ENCODE peak calls at places on chromosomes 5 and 9, in ten cellular contexts. Q is bronchial epithelial cell; D is aorta; H is upper lobe of right lung; Z is AG04450; X is right atrium auricular region; R is pancreas; J is brain microvascular endothelial cell; P is Jurkat, Clone E6-1; W is HAP-1. A is an unnamed sample.

GRCh38 chr9:133694686-133695085 is 43.5 kb downstream of the SARDH start:
- DNase-seq in H (no peak), P (no peak), Z (no peak), W (no peak), J (no peak), R (no peak), Q (no peak), D (no peak), X (no peak), A (no peak)

GRCh38 chr5:39200081-39200480 is 19.3 kb downstream of the FYB1 start:
- DNase-seq in J (no peak), R (no peak), Z (no peak), X (no peak), P (no peak), Q (no peak), W (no peak), D (no peak), H (no peak), A (no peak)

GRCh38 chr5:120913396-120913795 is 449.3 kb downstream of the PRR16 start:
- DNase-seq in H (no peak), P (no peak), D (no peak), W (peak), Q (no peak), R (no peak), Z (no peak), X (no peak), J (no peak), A (no peak)

GRCh38 chr9:99870126-99870525 is 36.3 kb upstream of the STX17 start:
- DNase-seq in J (peak), X (no peak), Z (no peak), R (no peak), D (no peak), P (no peak), Q (no peak), H (no peak), W (no peak), A (no peak)

GRCh38 chr5:84378420-84378819 is 6.3 kb downstream of the EDIL3 start:
- DNase-seq in R (no peak), H (no peak), X (no peak), P (no peak), D (no peak), Q (no peak), J (peak), W (no peak), Z (no peak), A (no peak)

GRCh38 chr5:159819671-159820411 is 96.4 kb upstream of the ADRA1B start:
- DNase-seq in R (no peak), D (no peak), H (peak), Q (peak), X (peak), W (no peak), J (no peak), Z (no peak), P (no peak), A (no peak)

GRCh38 chr9:5838884-5839571 is 6.1 kb upstream of the ERMP1 start:
- DNase-seq in Q (peak), P (no peak), W (no peak), R (peak), J (peak), H (no peak), X (no peak), Z (no peak), D (no peak), A (no peak)

GRCh38 chr9:38066907-38067610 is 2.0 kb downstream of the SHB start:
- DNase-seq in P (no peak), X (no peak), Z (no peak), D (peak), H (peak), W (no peak), R (peak), J (no peak), Q (peak), A (peak)

GRCh38 chr9:116842658-116843057 is 155.6 kb downstream of the TRIM32 start:
- DNase-seq in D (no peak), J (no peak), Z (no peak), Q (peak), H (no peak), P (no peak), W (no peak), R (no peak), X (no peak), A (no peak)

GRCh38 chr9:122127396-122127798 is 32.2 kb downstream of the NDUFA8 start:
- DNase-seq in P (no peak), H (no peak), W (no peak), Q (no peak), Z (no peak), R (no peak), D (no peak), X (no peak), J (no peak), A (no peak)

GRCh38 chr5:337565-338130 is 16.1 kb downstream of the AHRR start:
- DNase-seq in W (no peak), Z (no peak), R (no peak), P (no peak), H (no peak), Q (peak), X (no peak), D (no peak), J (peak), A (no peak)

GRCh38 chr5:38069360-38069759 is 189.0 kb upstream of the EGFLAM start:
- DNase-seq in D (no peak), H (no peak), R (peak), Z (no peak), X (no peak), J (no peak), P (no peak), Q (peak), W (no peak), A (no peak)

GRCh38 chr5:176711883-176712282 is 64.6 kb downstream of the TSPAN17 start:
- DNase-seq in Z (no peak), P (no peak), J (no peak), R (no peak), Q (no peak), D (no peak), W (no peak), X (no peak), H (no peak), A (no peak)

GRCh38 chr5:152953788-152954483 is 536.5 kb upstream of the GRIA1 start:
- DNase-seq in Q (no peak), W (no peak), P (no peak), H (no peak), J (no peak), D (no peak), X (no peak), Z (no peak), R (no peak), A (no peak)

GRCh38 chr5:137016783-137017324 is 482.3 kb downstream of the SPOCK1 start:
- DNase-seq in Q (no peak), R (no peak), X (peak), D (no peak), Z (no peak), W (no peak), P (peak), H (no peak), J (no peak), A (no peak)

GRCh38 chr9:12681620-12682019 is 11.6 kb upstream of the TYRP1 start:
- DNase-seq in Z (peak), X (no peak), J (peak), D (no peak), W (no peak), Q (peak), P (no peak), R (no peak), H (no peak), A (no peak)

GRCh38 chr5:171055881-171056454 is 194.2 kb downstream of the RANBP17 start:
- DNase-seq in J (no peak), W (no peak), H (no peak), Q (no peak), D (no peak), P (no peak), R (no peak), X (no peak), Z (no peak), A (no peak)

GRCh38 chr9:112013261-112013660 is 116.6 kb downstream of the UGCG start:
- DNase-seq in Q (no peak), J (no peak), W (no peak), H (no peak), P (no peak), Z (no peak), X (no peak), R (no peak), D (no peak), A (no peak)

GRCh38 chr5:158921441-158922262 is 178.1 kb downstream of the EBF1 start:
- DNase-seq in J (no peak), D (no peak), R (no peak), H (no peak), Z (no peak), W (no peak), P (no peak), X (no peak), Q (peak), A (no peak)

GRCh38 chr5:181261320-181262085 is 560 bp upstream of the TRIM52 start:
- DNase-seq in X (peak), D (peak), Q (peak), R (peak), Z (no peak), J (peak), P (peak), H (peak), W (peak), A (peak)

GRCh38 chr5:108259306-108259705 is 122.6 kb downstream of the FBXL17 start:
- DNase-seq in R (no peak), X (no peak), J (no peak), Q (peak), W (no peak), H (no peak), P (no peak), Z (peak), D (no peak), A (no peak)

GRCh38 chr5:109410389-109411174 is 808 bp upstream of the PJA2 start:
- DNase-seq in P (no peak), X (peak), D (peak), Z (no peak), W (peak), R (peak), Q (peak), H (peak), J (peak), A (peak)

GRCh38 chr5:132457371-132458225 is 33.0 kb downstream of the IRF1 start:
- DNase-seq in P (peak), X (no peak), D (no peak), J (peak), W (no peak), H (peak), R (no peak), Q (no peak), Z (no peak), A (no peak)

GRCh38 chr5:123450641-123451421 is 27.6 kb upstream of the CEP120 start:
- DNase-seq in H (no peak), X (no peak), P (no peak), J (no peak), Z (no peak), D (no peak), W (no peak), Q (peak), R (peak), A (no peak)

GRCh38 chr9:89663264-89663970 is 58.6 kb downstream of the GADD45G start:
- DNase-seq in P (no peak), X (no peak), R (no peak), D (no peak), Q (no peak), H (peak), W (no peak), Z (no peak), J (no peak), A (no peak)

GRCh38 chr9:72978724-72979123 is 25.9 kb upstream of the ALDH1A1 start:
- DNase-seq in D (no peak), P (no peak), W (no peak), X (no peak), H (no peak), R (no peak), Q (peak), J (no peak), Z (no peak), A (no peak)

GRCh38 chr9:127180457-127181314 is 58.3 kb upstream of the ANGPTL2 start:
- DNase-seq in X (peak), Z (no peak), P (no peak), W (no peak), D (peak), H (peak), R (no peak), Q (no peak), J (no peak), A (peak)

GRCh38 chr9:34570422-34571179 is 18.9 kb downstream of the CNTFR start:
- DNase-seq in R (no peak), Z (no peak), J (no peak), W (no peak), P (no peak), X (no peak), H (no peak), Q (no peak), D (no peak), A (no peak)

GRCh38 chr9:35749515-35750255 is 598 bp downstream of the RGP1 start:
- DNase-seq in R (peak), X (no peak), D (no peak), Q (peak), Z (no peak), J (no peak), P (no peak), H (peak), W (no peak), A (no peak)

GRCh38 chr5:139461698-139462097 is 845 bp downstream of the ECSCR start:
- DNase-seq in D (peak), H (no peak), P (no peak), J (peak), Q (peak), X (no peak), W (no peak), Z (peak), R (no peak), A (no peak)

GRCh38 chr9:119963798-119964372 is 594.6 kb upstream of the BRINP1 start:
- DNase-seq in H (no peak), D (no peak), J (peak), Z (peak), X (no peak), Q (peak), P (no peak), W (no peak), R (no peak), A (no peak)

GRCh38 chr9:98764351-98764750 is 32.0 kb downstream of the ANKS6 start:
- DNase-seq in Q (peak), P (no peak), W (no peak), H (no peak), D (no peak), X (no peak), Z (no peak), J (no peak), R (no peak), A (no peak)

GRCh38 chr5:142197098-142197497 is 88.5 kb downstream of the NDFIP1 start:
- DNase-seq in J (no peak), W (no peak), Z (no peak), H (no peak), Q (no peak), P (no peak), R (no peak), X (no peak), D (no peak), A (no peak)

GRCh38 chr9:93081081-93081529 is 14.9 kb upstream of the CARD19 start:
- DNase-seq in J (no peak), Z (no peak), W (no peak), X (no peak), R (no peak), P (no peak), D (peak), H (peak), Q (no peak), A (peak)

GRCh38 chr5:146675700-146676099 is 159.7 kb upstream of the GPR151 start:
- DNase-seq in Q (no peak), D (no peak), R (no peak), J (no peak), X (no peak), P (no peak), H (no peak), W (no peak), Z (no peak), A (no peak)

GRCh38 chr9:121566401-121567141 is 66.9 kb upstream of the GGTA1 start:
- DNase-seq in Z (no peak), P (no peak), X (peak), W (no peak), D (peak), H (no peak), Q (peak), J (peak), R (no peak), A (no peak)

GRCh38 chr5:141637266-141637692 is 482 bp downstream of the RELL2 start:
- DNase-seq in W (no peak), Q (no peak), R (peak), J (no peak), P (no peak), X (no peak), H (peak), D (no peak), Z (no peak), A (no peak)

GRCh38 chr9:36729902-36730301 is 157.2 kb downstream of the MELK start:
- DNase-seq in R (no peak), H (no peak), W (no peak), D (no peak), P (no peak), X (no peak), Q (no peak), J (no peak), Z (no peak), A (no peak)

GRCh38 chr5:159928122-159928960 is 12.1 kb downstream of the ADRA1B start:
- DNase-seq in W (no peak), Z (peak), R (no peak), X (no peak), Q (peak), H (peak), P (no peak), D (no peak), J (peak), A (no peak)

GRCh38 chr5:40829748-40830305 is 5.2 kb downstream of the RPL37 start:
- DNase-seq in P (no peak), X (no peak), Z (no peak), Q (no peak), J (no peak), W (no peak), R (no peak), H (no peak), D (no peak), A (no peak)

GRCh38 chr5:40831346-40832210 is 3.4 kb downstream of the RPL37 start:
- DNase-seq in R (no peak), P (no peak), H (no peak), J (no peak), Q (peak), Z (no peak), X (no peak), W (no peak), D (no peak), A (no peak)

GRCh38 chr5:40833712-40834229 is 1.3 kb downstream of the RPL37 start:
- DNase-seq in R (no peak), H (no peak), W (no peak), J (no peak), Z (no peak), P (no peak), X (no peak), D (no peak), Q (no peak), A (no peak)

GRCh38 chr5:40834391-40834848 is 602 bp downstream of the RPL37 start:
- DNase-seq in H (no peak), J (no peak), Q (peak), D (no peak), X (no peak), R (no peak), Z (no peak), W (no peak), P (no peak), A (no peak)

GRCh38 chr5:40832345-40832744 is 2.7 kb downstream of the RPL37 start:
- DNase-seq in P (no peak), Q (no peak), W (no peak), R (no peak), H (no peak), J (no peak), Z (no peak), X (no peak), D (no peak), A (no peak)
- H3K4me3 ChIP-seq in P (no peak), Q (no peak), W (no peak), R (no peak), H (no peak), J (peak), Z (peak), X (no peak), D (no peak), A (no peak)

GRCh38 chr5:173230741-173231380 is 4.1 kb downstream of the NKX2-5 start:
- DNase-seq in J (no peak), Q (no peak), P (no peak), X (no peak), Z (no peak), R (no peak), H (no peak), W (no peak), D (peak), A (no peak)
- H3K4me3 ChIP-seq in J (no peak), Q (no peak), P (no peak), X (peak), Z (no peak), R (no peak), H (no peak), W (no peak), D (no peak), A (no peak)

GRCh38 chr9:130939405-130939941 is 426 bp upstream of the FIBCD1 start:
- DNase-seq in Z (no peak), H (no peak), W (no peak), J (no peak), R (no peak), P (no peak), Q (no peak), X (no peak), D (no peak), A (no peak)

GRCh38 chr9:130938184-130938651 is 829 bp downstream of the FIBCD1 start:
- DNase-seq in Q (no peak), W (no peak), J (no peak), D (no peak), H (no peak), P (no peak), Z (no peak), R (no peak), X (no peak), A (no peak)

GRCh38 chr9:130938652-130939404 is at the start of gene FIBCD1:
- DNase-seq in P (no peak), J (no peak), R (no peak), X (no peak), Z (no peak), W (no peak), D (no peak), Q (no peak), H (no peak), A (no peak)

GRCh38 chr9:130940693-130941576 is 1.9 kb upstream of the FIBCD1 start:
- DNase-seq in J (no peak), R (peak), D (peak), P (peak), H (peak), X (peak), W (no peak), Q (peak), Z (no peak), A (no peak)

DNA sequence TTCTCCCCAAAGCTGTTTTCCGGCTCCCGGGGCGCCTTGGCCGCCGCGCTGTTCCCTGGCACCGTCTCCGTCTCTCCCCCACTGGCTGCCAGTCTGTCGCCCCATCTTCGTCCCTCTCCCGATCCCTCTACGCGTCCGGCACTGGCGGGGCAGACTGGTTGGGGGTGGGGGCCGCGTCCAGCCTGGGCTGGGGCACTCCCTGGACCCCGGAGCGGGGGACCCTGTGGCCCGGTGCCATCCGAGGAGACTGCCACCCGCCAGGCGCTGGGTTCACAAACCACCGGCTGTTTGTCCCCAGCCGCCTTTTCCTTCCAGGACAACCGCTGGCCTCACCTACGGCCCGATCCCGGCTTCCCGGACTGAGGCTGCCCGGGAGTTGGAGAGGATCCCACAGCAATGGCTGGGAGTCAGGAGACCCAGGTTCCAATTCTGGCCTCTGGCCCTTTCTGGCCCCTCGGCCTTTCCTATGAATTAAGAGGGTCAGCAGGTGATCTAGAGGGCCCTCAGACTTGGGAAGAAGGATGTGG is 1.0 kb upstream of the FIBCD1 start:
- DNase-seq in X (no peak), Q (no peak), J (no peak), W (no peak), P (no peak), Z (no peak), D (peak), R (no peak), H (no peak), A (no peak)
- H3K4me3 ChIP-seq in X (no peak), Q (no peak), J (no peak), W (no peak), P (no peak), Z (no peak), D (no peak), R (no peak), H (no peak), A (peak)

GRCh38 chr5:55903121-55903701 is 52.1 kb downstream of the IL31RA start:
- DNase-seq in X (no peak), H (no peak), Q (peak), R (no peak), J (peak), Z (no peak), W (no peak), D (no peak), P (no peak), A (no peak)
- H3K4me3 ChIP-seq in X (no peak), H (no peak), Q (no peak), R (no peak), J (no peak), Z (no peak), W (no peak), D (no peak), P (no peak), A (no peak)

DNA sequence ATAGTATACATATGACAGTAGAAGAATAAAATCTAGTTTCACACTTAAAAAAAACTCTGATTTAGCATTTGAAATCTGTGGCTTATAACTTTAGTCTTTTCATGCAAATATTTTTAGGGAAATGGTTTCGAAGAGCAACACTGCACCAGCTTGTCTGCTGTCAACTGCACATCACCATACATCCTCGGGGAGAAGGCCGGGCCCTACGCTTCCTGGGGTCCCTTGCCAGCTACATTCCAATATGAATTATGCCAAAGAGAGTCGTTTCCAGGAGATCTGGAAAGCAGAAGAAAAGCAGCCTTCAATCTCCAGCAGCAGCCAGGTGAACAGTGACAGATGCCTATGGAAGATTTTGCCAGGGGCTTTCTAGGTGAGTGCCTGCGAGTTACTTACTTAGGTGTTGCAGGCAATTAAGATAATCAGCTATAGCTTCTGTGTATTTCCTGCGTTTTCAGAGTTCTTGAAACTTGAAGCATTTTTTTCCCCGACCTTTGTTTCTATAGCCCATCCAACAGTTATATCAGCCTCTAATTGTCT is 166.7 kb downstream of the TRPM3 start:
- DNase-seq in X (no peak), H (no peak), R (no peak), Q (no peak), Z (no peak), W (no peak), D (no peak), P (no peak), J (no peak), A (no peak)
- H3K4me3 ChIP-seq in X (no peak), H (no peak), R (no peak), Q (no peak), Z (no peak), W (no peak), D (no peak), P (no peak), J (no peak), A (no peak)

GRCh38 chr5:175513297-175513696 is 34.9 kb downstream of the SFXN1 start:
- DNase-seq in W (no peak), H (no peak), D (no peak), P (no peak), R (no peak), Q (no peak), Z (no peak), J (no peak), X (no peak), A (no peak)
- H3K4me3 ChIP-seq in W (no peak), H (no peak), D (no peak), P (no peak), R (no peak), Q (no peak), Z (no peak), J (no peak), X (no peak), A (no peak)